ENCODE peak calls at places on chromosomes 5 and 9, in ten cellular contexts. K is gastrocnemius medialis; V is tibial nerve; A is CD4-positive, alpha-beta memory T cell; G is aorta; H is mesendoderm; F is CD8-positive, alpha-beta T cell; E is fibroblast of lung; U is hepatocyte; Q is right atrium auricular region. X is an unnamed sample.

GRCh38 chr5:103674321-103674720 is 111.7 kb upstream of the NUDT12 start:
- DNase-seq in K (no peak), U (no peak), A (no peak), G (no peak), V (no peak), F (no peak), H (no peak), E (no peak), Q (no peak), X (no peak)

GRCh38 chr9:101146508-101146907 is 118.0 kb downstream of the PLPPR1 start:
- DNase-seq in Q (no peak), E (no peak), G (no peak), F (no peak), U (no peak), V (no peak), H (no peak), A (no peak), K (no peak), X (no peak)

GRCh38 chr9:110088099-110088498 is 119.9 kb downstream of the C9orf152 start:
- DNase-seq in G (no peak), U (no peak), E (no peak), A (no peak), Q (no peak), K (no peak), F (no peak), H (no peak), V (no peak), X (no peak)

GRCh38 chr5:66675369-66675768 is 79.2 kb downstream of the MAST4 start:
- DNase-seq in G (no peak), Q (no peak), E (no peak), K (peak; percentile 3), U (no peak), V (peak; percentile 13), H (no peak), F (no peak), A (no peak), X (no peak)

GRCh38 chr5:119515192-119515591 is 62.9 kb downstream of the HSD17B4 start:
- DNase-seq in K (no peak), G (no peak), E (peak; percentile 52), V (no peak), Q (no peak), U (no peak), F (no peak), H (no peak), A (no peak), X (no peak)

GRCh38 chr5:87340716-87341115 is 72.0 kb downstream of the CCNH start:
- DNase-seq in E (no peak), V (no peak), F (no peak), A (peak; percentile 62), K (no peak), Q (no peak), H (no peak), G (no peak), U (no peak), X (no peak)

GRCh38 chr9:129138476-129139232 is 27.4 kb downstream of the PTPA start:
- DNase-seq in Q (peak; percentile 92), G (peak; percentile 90), F (no peak), A (no peak), U (peak; percentile 55), E (peak; percentile 61), H (no peak), K (no peak), V (peak; percentile 50), X (no peak)

GRCh38 chr5:68177676-68178075 is 37.9 kb upstream of the PIK3R1 start:
- DNase-seq in F (no peak), H (no peak), V (no peak), Q (no peak), E (no peak), A (no peak), G (no peak), U (no peak), K (no peak), X (no peak)

GRCh38 chr9:95755421-95755730 is 120.1 kb upstream of the ERCC6L2 start:
- DNase-seq in F (no peak), G (no peak), Q (no peak), E (no peak), A (no peak), V (no peak), K (no peak), H (no peak), U (no peak), X (no peak)

GRCh38 chr9:95756101-95756500 is 119.4 kb upstream of the ERCC6L2 start:
- DNase-seq in H (no peak), E (no peak), F (no peak), K (no peak), G (no peak), U (no peak), A (no peak), Q (no peak), V (no peak), X (no peak)

GRCh38 chr9:95754533-95755420 is 120.7 kb upstream of the ERCC6L2 start:
- DNase-seq in Q (no peak), V (no peak), A (no peak), K (no peak), F (no peak), E (no peak), U (no peak), H (peak; percentile 80), G (no peak), X (peak; percentile 92)

GRCh38 chr9:95757026-95757425 is 118.5 kb upstream of the ERCC6L2 start:
- DNase-seq in U (no peak), Q (no peak), E (peak; percentile 85), H (no peak), K (no peak), G (no peak), F (no peak), A (no peak), V (peak; percentile 25), X (no peak)

GRCh38 chr9:95757483-95757882 is 118.0 kb upstream of the ERCC6L2 start:
- DNase-seq in U (no peak), E (no peak), V (no peak), G (no peak), Q (no peak), A (no peak), H (no peak), K (no peak), F (no peak), X (no peak)
- H3K4me1 ChIP-seq in U (peaks cover 47% of the 10 kb centered on the region), E (peaks cover 9% of the 10 kb centered on the region), V (peaks cover 56% of the 10 kb centered on the region), G (no peaks in the 10 kb centered on the region), Q (no peaks in the 10 kb centered on the region), A (no peaks in the 10 kb centered on the region), H (peaks cover 15% of the 10 kb centered on the region), K (no peaks in the 10 kb centered on the region), F (no peaks in the 10 kb centered on the region), X (peaks cover 46% of the 10 kb centered on the region)

DNA sequence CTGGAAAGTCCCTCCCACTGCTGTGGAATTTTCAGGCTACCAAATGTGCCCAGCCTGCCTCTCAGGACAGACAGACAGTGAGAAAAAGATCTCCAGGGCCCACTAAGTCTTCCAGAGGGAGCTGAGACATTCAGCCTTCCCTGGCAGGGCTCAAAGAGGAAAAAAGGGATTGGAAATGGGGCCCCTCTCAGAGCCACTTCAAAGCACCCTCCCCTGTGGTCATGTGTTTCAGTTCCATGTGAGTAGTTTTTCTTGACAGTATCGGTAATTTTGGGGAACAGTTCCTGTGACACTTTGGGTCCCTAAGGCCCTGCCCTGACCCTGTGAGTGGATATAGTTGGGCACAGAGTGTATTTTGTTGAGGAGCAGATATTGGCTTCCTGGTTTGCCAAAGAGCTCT is 25.0 kb downstream of the LARP1 start:
- DNase-seq in U (no peak), E (no peak), Q (no peak), H (no peak), V (no peak), K (no peak), G (no peak), F (no peak), A (no peak), X (no peak)
- H3K4me1 ChIP-seq in U (peaks cover 44% of the 10 kb centered on the region), E (peaks cover 7% of the 10 kb centered on the region), Q (no peaks in the 10 kb centered on the region), H (peaks cover 21% of the 10 kb centered on the region), V (peaks cover 84% of the 10 kb centered on the region), K (peaks cover 85% of the 10 kb centered on the region), G (peaks cover 2% of the 10 kb centered on the region), F (peaks cover 54% of the 10 kb centered on the region), A (peaks cover 91% of the 10 kb centered on the region), X (peaks cover 89% of the 10 kb centered on the region)

GRCh38 chr5:173641171-173641570 is 24.7 kb upstream of the BOD1 start:
- DNase-seq in H (no peak), Q (no peak), F (no peak), U (no peak), A (no peak), E (no peak), V (no peak), K (no peak), G (no peak), X (no peak)

GRCh38 chr5:173640166-173640804 is 23.8 kb upstream of the BOD1 start:
- DNase-seq in A (no peak), K (no peak), V (no peak), G (no peak), Q (no peak), E (no peak), H (no peak), U (no peak), F (no peak), X (no peak)

GRCh38 chr5:173642895-173643481 is 26.5 kb upstream of the BOD1 start:
- DNase-seq in U (no peak), H (no peak), E (no peak), F (no peak), G (no peak), V (no peak), Q (no peak), K (no peak), A (no peak), X (no peak)

GRCh38 chr5:173643964-173644363 is 27.5 kb upstream of the BOD1 start:
- DNase-seq in V (no peak), K (no peak), H (peak; percentile 77), A (no peak), Q (no peak), G (no peak), E (peak; percentile 28), F (no peak), U (no peak), X (peak; percentile 90)

GRCh38 chr5:173642191-173642816 is 25.9 kb upstream of the BOD1 start:
- DNase-seq in G (no peak), U (no peak), K (no peak), Q (no peak), V (no peak), A (no peak), F (no peak), E (no peak), H (no peak), X (no peak)
- H3K4me1 ChIP-seq in G (no peaks in the 10 kb centered on the region), U (no peaks in the 10 kb centered on the region), K (peaks cover 9% of the 10 kb centered on the region), Q (no peaks in the 10 kb centered on the region), V (peaks cover 10% of the 10 kb centered on the region), A (no peaks in the 10 kb centered on the region), F (no peaks in the 10 kb centered on the region), E (no peaks in the 10 kb centered on the region), H (peaks cover 2% of the 10 kb centered on the region), X (peaks cover 40% of the 10 kb centered on the region)

GRCh38 chr9:106307670-106308069 is 555.3 kb upstream of the ZNF462 start:
- DNase-seq in Q (no peak), E (peak; percentile 19), F (no peak), V (no peak), G (no peak), U (no peak), H (no peak), K (no peak), A (no peak), X (no peak)

GRCh38 chr9:106305428-106306133 is 557.4 kb upstream of the ZNF462 start:
- DNase-seq in K (no peak), E (no peak), H (peak; percentile 22), U (no peak), A (no peak), Q (no peak), G (no peak), F (no peak), V (peak; percentile 22), X (no peak)

GRCh38 chr9:106310782-106311181 is 552.2 kb upstream of the ZNF462 start:
- DNase-seq in U (no peak), G (no peak), E (no peak), H (no peak), V (no peak), A (no peak), F (no peak), Q (no peak), K (no peak), X (no peak)

GRCh38 chr9:106312913-106313312 is 550.1 kb upstream of the ZNF462 start:
- DNase-seq in V (no peak), F (no peak), A (no peak), K (no peak), H (no peak), G (no peak), U (no peak), Q (no peak), E (no peak), X (no peak)

GRCh38 chr9:106309925-106310324 is 553.0 kb upstream of the ZNF462 start:
- DNase-seq in V (no peak), A (no peak), E (no peak), U (no peak), F (no peak), G (no peak), H (no peak), K (no peak), Q (no peak), X (no peak)
- H3K4me1 ChIP-seq in V (peaks cover 9% of the 10 kb centered on the region), A (no peaks in the 10 kb centered on the region), E (no peaks in the 10 kb centered on the region), U (no peaks in the 10 kb centered on the region), F (no peaks in the 10 kb centered on the region), G (no peaks in the 10 kb centered on the region), H (no peaks in the 10 kb centered on the region), K (no peaks in the 10 kb centered on the region), Q (no peaks in the 10 kb centered on the region), X (peaks cover 9% of the 10 kb centered on the region)